ENCODE peak calls at places on chromosome 19, in ten cellular contexts. One of them, this sample, is unnamed.

GRCh38 chr19:42475366-42475765 is 32.6 kb upstream of the CXCL17 start:
- DNase-seq in stimulated activated CD8-positive, alpha-beta memory T cell treated with anti-CD3 and anti-CD28 coated beads, Interleukin-15, amount 100 ng/mL, for 24 hours: no peak
- DNase-seq in naive thymus-derived CD4-positive, alpha-beta T cell: no peak
- DNase-seq in activated T-helper 1 cell treated with anti-CD3 and anti-CD28 coated beads, Interleukin-2, amount 50 U/mL, for 16 hours: no peak
- DNase-seq in EL: no peak
- DNase-seq in germinal center: no peak
- DNase-seq in brain microvascular endothelial cell: no peak
- DNase-seq in hepatocyte: no peak
- DNase-seq in BE2C: no peak
- DNase-seq in activated CD4-positive, alpha-beta T cell treated with anti-CD3 and anti-CD28 coated beads, Interleukin-2, amount 50 U/mL, for 24 hours: no peak
- DNase-seq in this sample: no peak

GRCh38 chr19:39833160-39833463 is 850 bp downstream of the DYRK1B start:
- DNase-seq in stimulated activated CD8-positive, alpha-beta memory T cell treated with anti-CD3 and anti-CD28 coated beads, Interleukin-15, amount 100 ng/mL, for 24 hours: no peak
- DNase-seq in naive thymus-derived CD4-positive, alpha-beta T cell: no peak
- DNase-seq in activated T-helper 1 cell treated with anti-CD3 and anti-CD28 coated beads, Interleukin-2, amount 50 U/mL, for 16 hours: no peak
- DNase-seq in EL: no peak
- DNase-seq in germinal center: no peak
- DNase-seq in brain microvascular endothelial cell: no peak
- DNase-seq in hepatocyte: no peak
- DNase-seq in BE2C: no peak
- DNase-seq in activated CD4-positive, alpha-beta T cell treated with anti-CD3 and anti-CD28 coated beads, Interleukin-2, amount 50 U/mL, for 24 hours: no peak
- DNase-seq in this sample: no peak

GRCh38 chr19:54333586-54334298 is 5.2 kb downstream of the LILRA4 start:
- DNase-seq in stimulated activated CD8-positive, alpha-beta memory T cell treated with anti-CD3 and anti-CD28 coated beads, Interleukin-15, amount 100 ng/mL, for 24 hours: no peak
- DNase-seq in naive thymus-derived CD4-positive, alpha-beta T cell: no peak
- DNase-seq in activated T-helper 1 cell treated with anti-CD3 and anti-CD28 coated beads, Interleukin-2, amount 50 U/mL, for 16 hours: no peak
- DNase-seq in EL: no peak
- DNase-seq in germinal center: no peak
- DNase-seq in brain microvascular endothelial cell: no peak
- DNase-seq in hepatocyte: no peak
- DNase-seq in BE2C: no peak
- DNase-seq in activated CD4-positive, alpha-beta T cell treated with anti-CD3 and anti-CD28 coated beads, Interleukin-2, amount 50 U/mL, for 24 hours: no peak
- DNase-seq in this sample: no peak

GRCh38 chr19:42628411-42629135 is 33.8 kb upstream of the CEACAM8 start:
- DNase-seq in stimulated activated CD8-positive, alpha-beta memory T cell treated with anti-CD3 and anti-CD28 coated beads, Interleukin-15, amount 100 ng/mL, for 24 hours: no peak
- DNase-seq in naive thymus-derived CD4-positive, alpha-beta T cell: no peak
- DNase-seq in activated T-helper 1 cell treated with anti-CD3 and anti-CD28 coated beads, Interleukin-2, amount 50 U/mL, for 16 hours: no peak
- DNase-seq in EL: peak; percentile 56
- DNase-seq in germinal center: no peak
- DNase-seq in brain microvascular endothelial cell: no peak
- DNase-seq in hepatocyte: no peak
- DNase-seq in BE2C: no peak
- DNase-seq in activated CD4-positive, alpha-beta T cell treated with anti-CD3 and anti-CD28 coated beads, Interleukin-2, amount 50 U/mL, for 24 hours: no peak
- DNase-seq in this sample: no peak

GRCh38 chr19:33064117-33064777 is 441 bp downstream of the RHPN2 start:
- DNase-seq in stimulated activated CD8-positive, alpha-beta memory T cell treated with anti-CD3 and anti-CD28 coated beads, Interleukin-15, amount 100 ng/mL, for 24 hours: no peak
- DNase-seq in naive thymus-derived CD4-positive, alpha-beta T cell: peak; percentile 43
- DNase-seq in activated T-helper 1 cell treated with anti-CD3 and anti-CD28 coated beads, Interleukin-2, amount 50 U/mL, for 16 hours: no peak
- DNase-seq in EL: peak; percentile 34
- DNase-seq in germinal center: peak; percentile 45
- DNase-seq in brain microvascular endothelial cell: no peak
- DNase-seq in hepatocyte: peak; percentile 75
- DNase-seq in BE2C: peak; percentile 54
- DNase-seq in activated CD4-positive, alpha-beta T cell treated with anti-CD3 and anti-CD28 coated beads, Interleukin-2, amount 50 U/mL, for 24 hours: no peak
- DNase-seq in this sample: peak; percentile 83

GRCh38 chr19:13788991-13789390 is 6.3 kb upstream of the ZSWIM4 start:
- DNase-seq in stimulated activated CD8-positive, alpha-beta memory T cell treated with anti-CD3 and anti-CD28 coated beads, Interleukin-15, amount 100 ng/mL, for 24 hours: no peak
- DNase-seq in naive thymus-derived CD4-positive, alpha-beta T cell: no peak
- DNase-seq in activated T-helper 1 cell treated with anti-CD3 and anti-CD28 coated beads, Interleukin-2, amount 50 U/mL, for 16 hours: no peak
- DNase-seq in EL: peak; percentile 70
- DNase-seq in germinal center: no peak
- DNase-seq in brain microvascular endothelial cell: peak; percentile 65
- DNase-seq in hepatocyte: no peak
- DNase-seq in BE2C: no peak
- DNase-seq in activated CD4-positive, alpha-beta T cell treated with anti-CD3 and anti-CD28 coated beads, Interleukin-2, amount 50 U/mL, for 24 hours: no peak
- DNase-seq in this sample: no peak

GRCh38 chr19:1516395-1516753 is 3.6 kb upstream of the ADAMTSL5 start:
- DNase-seq in stimulated activated CD8-positive, alpha-beta memory T cell treated with anti-CD3 and anti-CD28 coated beads, Interleukin-15, amount 100 ng/mL, for 24 hours: no peak
- DNase-seq in naive thymus-derived CD4-positive, alpha-beta T cell: no peak
- DNase-seq in activated T-helper 1 cell treated with anti-CD3 and anti-CD28 coated beads, Interleukin-2, amount 50 U/mL, for 16 hours: no peak
- DNase-seq in EL: no peak
- DNase-seq in germinal center: no peak
- DNase-seq in brain microvascular endothelial cell: no peak
- DNase-seq in hepatocyte: no peak
- DNase-seq in BE2C: no peak
- DNase-seq in activated CD4-positive, alpha-beta T cell treated with anti-CD3 and anti-CD28 coated beads, Interleukin-2, amount 50 U/mL, for 24 hours: no peak
- DNase-seq in this sample: no peak

GRCh38 chr19:8515317-8515716 is 1.4 kb upstream of the ZNF414 start:
- DNase-seq in stimulated activated CD8-positive, alpha-beta memory T cell treated with anti-CD3 and anti-CD28 coated beads, Interleukin-15, amount 100 ng/mL, for 24 hours: no peak
- DNase-seq in naive thymus-derived CD4-positive, alpha-beta T cell: peak; percentile 61
- DNase-seq in activated T-helper 1 cell treated with anti-CD3 and anti-CD28 coated beads, Interleukin-2, amount 50 U/mL, for 16 hours: peak; percentile 26
- DNase-seq in EL: no peak
- DNase-seq in germinal center: no peak
- DNase-seq in brain microvascular endothelial cell: no peak
- DNase-seq in hepatocyte: no peak
- DNase-seq in BE2C: no peak
- DNase-seq in activated CD4-positive, alpha-beta T cell treated with anti-CD3 and anti-CD28 coated beads, Interleukin-2, amount 50 U/mL, for 24 hours: no peak
- DNase-seq in this sample: no peak

GRCh38 chr19:15893498-15893897 is 4.4 kb downstream of the CYP4F2 start:
- DNase-seq in stimulated activated CD8-positive, alpha-beta memory T cell treated with anti-CD3 and anti-CD28 coated beads, Interleukin-15, amount 100 ng/mL, for 24 hours: no peak
- DNase-seq in naive thymus-derived CD4-positive, alpha-beta T cell: no peak
- DNase-seq in activated T-helper 1 cell treated with anti-CD3 and anti-CD28 coated beads, Interleukin-2, amount 50 U/mL, for 16 hours: no peak
- DNase-seq in EL: no peak
- DNase-seq in germinal center: no peak
- DNase-seq in brain microvascular endothelial cell: no peak
- DNase-seq in hepatocyte: no peak
- DNase-seq in BE2C: no peak
- DNase-seq in activated CD4-positive, alpha-beta T cell treated with anti-CD3 and anti-CD28 coated beads, Interleukin-2, amount 50 U/mL, for 24 hours: no peak
- DNase-seq in this sample: no peak

GRCh38 chr19:11927227-11927626 is 2.3 kb downstream of the ZNF700 start:
- DNase-seq in stimulated activated CD8-positive, alpha-beta memory T cell treated with anti-CD3 and anti-CD28 coated beads, Interleukin-15, amount 100 ng/mL, for 24 hours: no peak
- DNase-seq in naive thymus-derived CD4-positive, alpha-beta T cell: no peak
- DNase-seq in activated T-helper 1 cell treated with anti-CD3 and anti-CD28 coated beads, Interleukin-2, amount 50 U/mL, for 16 hours: no peak
- DNase-seq in EL: no peak
- DNase-seq in germinal center: no peak
- DNase-seq in brain microvascular endothelial cell: no peak
- DNase-seq in hepatocyte: no peak
- DNase-seq in BE2C: no peak
- DNase-seq in activated CD4-positive, alpha-beta T cell treated with anti-CD3 and anti-CD28 coated beads, Interleukin-2, amount 50 U/mL, for 24 hours: no peak
- DNase-seq in this sample: no peak